ENCODE peak calls at places on chromosomes 11 and 22, in four cellular contexts. One of them, this sample, is unnamed.

GRCh38 chr11:117761993-117762392 is 35.0 kb downstream of the DSCAML1 start:
- DNase-seq in K562: no peak
- DNase-seq in HepG2: no peak
- DNase-seq in SK-N-SH: peak
- DNase-seq in this sample: no peak

GRCh38 chr22:23692598-23693291 is 1.9 kb downstream of the RGL4 start:
- DNase-seq in K562: no peak
- DNase-seq in HepG2: no peak
- DNase-seq in SK-N-SH: no peak
- DNase-seq in this sample: no peak

GRCh38 chr11:79493555-79494171 is 52.8 kb upstream of the TENM4 start:
- DNase-seq in K562: peak
- DNase-seq in HepG2: peak
- DNase-seq in SK-N-SH: peak
- DNase-seq in this sample: peak

GRCh38 chr11:46290598-46291309 is 13.3 kb downstream of the CREB3L1 start:
- DNase-seq in K562: peak
- DNase-seq in HepG2: no peak
- DNase-seq in SK-N-SH: peak
- DNase-seq in this sample: no peak

GRCh38 chr11:88629496-88629895 is 292.0 kb upstream of the CTSC start:
- DNase-seq in K562: no peak
- DNase-seq in HepG2: no peak
- DNase-seq in SK-N-SH: no peak
- DNase-seq in this sample: no peak

GRCh38 chr11:68843703-68844312 is 2.1 kb upstream of the CPT1A start:
- DNase-seq in K562: no peak
- DNase-seq in HepG2: peak
- DNase-seq in SK-N-SH: no peak
- DNase-seq in this sample: peak

GRCh38 chr11:19557720-19558140 is 154.9 kb upstream of the NAV2 start:
- DNase-seq in K562: peak
- DNase-seq in HepG2: peak
- DNase-seq in SK-N-SH: peak
- DNase-seq in this sample: peak

GRCh38 chr11:61281581-61282250 is 13.4 kb downstream of the VWCE start:
- DNase-seq in K562: peak
- DNase-seq in HepG2: no peak
- DNase-seq in SK-N-SH: peak
- DNase-seq in this sample: peak

GRCh38 chr22:20588092-20588842 is 80.9 kb downstream of the MED15 start:
- DNase-seq in K562: peak
- DNase-seq in HepG2: no peak
- DNase-seq in SK-N-SH: no peak
- DNase-seq in this sample: no peak

GRCh38 chr11:126279191-126279590 is 3.7 kb upstream of the TIRAP start:
- DNase-seq in K562: peak
- DNase-seq in HepG2: no peak
- DNase-seq in SK-N-SH: no peak
- DNase-seq in this sample: no peak

GRCh38 chr22:25736378-25737011 is 5.5 kb upstream of the MYO18B start:
- DNase-seq in K562: no peak
- DNase-seq in HepG2: no peak
- DNase-seq in SK-N-SH: no peak
- DNase-seq in this sample: no peak

GRCh38 chr22:41762980-41763779 is 37.3 kb upstream of the CCDC134 start:
- DNase-seq in K562: peak
- DNase-seq in HepG2: peak
- DNase-seq in SK-N-SH: no peak
- DNase-seq in this sample: peak

GRCh38 chr11:64027619-64028397 is 7.9 kb upstream of the FLRT1 start:
- DNase-seq in K562: peak
- DNase-seq in HepG2: no peak
- DNase-seq in SK-N-SH: no peak
- DNase-seq in this sample: no peak

GRCh38 chr22:20867179-20868099 is 8.6 kb downstream of the SNAP29 start:
- DNase-seq in K562: peak
- DNase-seq in HepG2: peak
- DNase-seq in SK-N-SH: peak
- DNase-seq in this sample: no peak

GRCh38 chr11:110286298-110287040 is 9.9 kb downstream of the RDX start:
- DNase-seq in K562: no peak
- DNase-seq in HepG2: no peak
- DNase-seq in SK-N-SH: no peak
- DNase-seq in this sample: no peak

GRCh38 chr11:615453-616319 is at the start of gene IRF7:
- DNase-seq in K562: peak
- DNase-seq in HepG2: no peak
- DNase-seq in SK-N-SH: peak
- DNase-seq in this sample: peak

GRCh38 chr22:36817429-36817783 is 571 bp upstream of the PVALB start:
- DNase-seq in K562: no peak
- DNase-seq in HepG2: no peak
- DNase-seq in SK-N-SH: no peak
- DNase-seq in this sample: no peak

GRCh38 chr22:36818010-36818642 is 1.3 kb upstream of the PVALB start:
- DNase-seq in K562: no peak
- DNase-seq in HepG2: no peak
- DNase-seq in SK-N-SH: no peak
- DNase-seq in this sample: no peak

GRCh38 chr22:36815558-36816337 is 1.1 kb downstream of the PVALB start:
- DNase-seq in K562: no peak
- DNase-seq in HepG2: no peak
- DNase-seq in SK-N-SH: no peak
- DNase-seq in this sample: no peak

GRCh38 chr22:36816338-36816634 is 549 bp downstream of the PVALB start:
- DNase-seq in K562: no peak
- DNase-seq in HepG2: no peak
- DNase-seq in SK-N-SH: peak
- DNase-seq in this sample: no peak

DNA sequence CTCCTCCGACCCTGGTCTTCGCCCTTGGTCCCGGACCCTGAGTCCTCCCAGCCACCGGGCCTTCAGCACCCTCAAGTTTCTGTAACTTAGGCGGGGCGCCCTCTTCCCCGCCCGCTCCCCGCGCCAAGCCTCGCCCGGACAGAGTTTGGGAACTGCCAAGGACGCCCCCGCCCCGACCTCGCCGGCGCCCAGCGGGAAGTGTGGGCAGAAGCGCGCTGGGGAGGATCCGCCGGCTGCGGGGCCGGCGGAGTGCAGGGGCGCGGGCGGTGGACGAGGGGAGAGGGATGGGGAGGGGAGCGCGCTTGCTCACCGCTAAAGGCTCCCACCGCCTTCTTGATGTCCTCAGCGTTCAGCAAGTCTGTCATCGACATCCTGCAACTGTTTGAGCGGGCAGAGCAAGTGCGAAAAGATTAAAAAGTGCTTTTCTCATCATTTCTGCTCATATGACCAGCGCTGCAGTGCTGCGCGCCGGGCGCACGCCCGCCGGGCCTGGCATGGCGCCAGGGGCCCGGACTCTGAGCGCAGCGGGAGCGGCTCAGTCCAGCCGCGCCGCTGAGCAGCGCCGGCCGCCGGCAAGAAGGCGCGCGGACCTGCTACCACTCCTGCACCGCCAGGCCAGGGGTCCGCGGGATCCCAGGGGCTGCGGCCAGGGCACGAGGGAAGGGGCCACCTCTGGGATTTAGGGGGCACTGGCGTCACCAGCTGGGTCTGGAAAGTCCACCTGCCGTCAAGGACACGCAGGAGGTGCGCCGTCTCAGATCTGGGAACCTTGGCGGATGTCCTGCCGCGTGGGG is at the start of gene PVALB:
- DNase-seq in K562: peak
- DNase-seq in HepG2: no peak
- DNase-seq in SK-N-SH: peak
- DNase-seq in this sample: no peak
- TF ChIP-seq ELF1 in K562: no peak
- TF ChIP-seq ELF1 in HepG2: no peak
- TF ChIP-seq ELF1 in SK-N-SH: no peak
- TF ChIP-seq ELF1 in this sample: no peak

DNA sequence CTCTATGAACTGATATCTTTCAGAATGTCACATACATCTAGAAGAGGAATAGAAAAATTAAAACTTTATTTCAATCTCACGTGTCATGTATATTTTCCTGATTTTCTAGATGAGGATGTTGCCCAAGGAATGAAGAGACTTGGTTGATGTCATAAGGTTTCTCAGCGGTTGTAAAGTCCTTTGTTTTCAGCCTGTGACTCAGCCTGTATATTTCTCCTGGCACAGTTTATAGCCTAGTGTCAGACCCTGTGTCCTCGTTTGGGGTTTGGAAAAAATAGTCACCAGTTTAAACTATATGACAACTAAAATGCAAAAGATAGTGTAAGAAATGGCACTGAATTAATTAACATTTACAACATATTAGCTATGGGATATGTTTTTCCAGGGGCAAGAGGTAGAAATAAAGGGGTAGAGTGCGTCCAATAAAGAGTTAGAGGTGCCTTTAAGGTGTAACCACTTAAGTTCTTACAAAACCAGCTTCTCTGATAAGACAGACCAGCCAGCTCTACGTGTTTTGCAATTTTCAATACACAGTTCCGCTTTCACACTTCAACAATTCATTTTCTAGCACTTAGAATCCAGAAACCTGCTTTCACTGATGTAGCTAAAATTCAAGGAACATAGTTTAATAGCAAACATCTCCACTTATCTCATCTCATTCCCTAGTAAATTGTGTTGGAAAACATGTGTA is 1432.6 kb upstream of the TENM4 start:
- DNase-seq in K562: no peak
- DNase-seq in HepG2: no peak
- DNase-seq in SK-N-SH: no peak
- DNase-seq in this sample: no peak
- TF ChIP-seq RAD21 in K562: no peak
- TF ChIP-seq RAD21 in HepG2: no peak
- TF ChIP-seq RAD21 in SK-N-SH: no peak
- TF ChIP-seq RAD21 in this sample: no peak

GRCh38 chr11:112343368-112344039 is 82.8 kb upstream of the PLET1 start:
- DNase-seq in K562: no peak
- DNase-seq in HepG2: no peak
- DNase-seq in SK-N-SH: peak
- DNase-seq in this sample: no peak
- TF ChIP-seq ELF1 in K562: no peak
- TF ChIP-seq ELF1 in HepG2: no peak
- TF ChIP-seq ELF1 in SK-N-SH: no peak
- TF ChIP-seq ELF1 in this sample: no peak

DNA sequence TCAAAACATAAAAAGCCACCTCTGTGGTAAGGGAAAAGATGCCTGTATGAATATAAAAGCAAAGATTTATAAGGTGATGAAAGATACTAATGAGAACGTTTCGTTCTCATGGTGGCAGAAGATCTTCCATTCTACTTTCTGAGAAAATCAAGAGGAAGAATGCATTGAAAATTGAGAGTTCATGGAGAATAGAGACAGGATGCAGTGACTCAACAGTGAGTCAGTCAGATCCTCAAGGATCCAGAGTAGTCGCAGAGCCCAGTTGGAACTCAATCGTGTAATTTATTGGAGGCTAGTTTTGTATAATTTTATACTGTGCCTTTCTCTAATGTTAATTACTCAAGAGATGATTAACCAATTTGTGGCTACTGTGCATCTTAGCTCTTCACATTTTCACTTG is 73.3 kb downstream of the ENTHD1 start:
- DNase-seq in K562: peak
- DNase-seq in HepG2: no peak
- DNase-seq in SK-N-SH: no peak
- DNase-seq in this sample: peak
- TF ChIP-seq RAD21 in K562: no peak
- TF ChIP-seq RAD21 in HepG2: no peak
- TF ChIP-seq RAD21 in SK-N-SH: no peak
- TF ChIP-seq RAD21 in this sample: no peak

DNA sequence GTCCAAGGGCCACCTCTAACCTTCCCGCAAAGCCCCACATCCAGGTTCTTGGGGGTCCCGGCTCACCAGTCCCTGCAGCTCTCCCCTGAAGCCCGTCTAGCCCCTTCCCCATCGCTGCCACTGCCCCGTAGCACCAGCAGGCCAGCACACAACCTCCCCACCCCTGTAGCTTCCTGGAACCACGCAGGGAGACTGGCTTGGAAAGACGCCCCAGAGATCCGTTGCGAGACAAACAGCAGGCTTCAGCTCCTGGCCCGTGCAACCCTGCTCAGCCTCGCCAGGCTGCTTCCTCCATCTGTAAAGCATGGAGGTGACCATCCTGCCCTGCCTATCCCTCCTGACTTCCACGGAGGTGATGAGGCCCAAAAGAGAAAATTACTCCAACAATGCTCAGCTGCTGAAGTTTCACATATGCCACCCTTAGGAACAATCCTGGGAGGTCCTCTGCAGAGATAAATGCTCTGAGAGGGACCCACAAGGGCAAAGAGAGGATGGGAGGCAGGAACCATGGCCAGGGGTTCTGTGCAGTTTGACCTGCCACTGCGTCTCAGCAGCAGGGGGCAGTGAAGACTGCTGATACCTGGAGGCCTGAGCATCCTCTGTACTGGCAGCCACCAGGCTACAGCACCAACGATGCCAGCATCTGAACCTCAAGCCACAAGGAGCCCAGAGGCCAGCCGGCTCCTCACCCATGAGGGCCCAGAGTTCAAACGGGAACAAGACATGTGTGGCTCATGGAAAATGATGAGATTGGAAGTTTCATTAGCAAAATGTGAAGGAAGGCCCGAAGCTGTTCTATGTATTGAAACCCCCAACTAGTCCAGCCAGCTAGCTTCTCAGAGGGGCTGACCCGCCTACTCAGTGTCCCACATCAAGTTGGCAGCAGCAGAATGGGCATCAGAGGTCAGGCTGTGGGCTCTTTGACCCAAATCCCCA is 16.1 kb downstream of the DGCR2 start:
- DNase-seq in K562: peak
- DNase-seq in HepG2: no peak
- DNase-seq in SK-N-SH: peak
- DNase-seq in this sample: no peak
- TF ChIP-seq ELF1 in K562: no peak
- TF ChIP-seq ELF1 in HepG2: no peak
- TF ChIP-seq ELF1 in SK-N-SH: no peak
- TF ChIP-seq ELF1 in this sample: no peak

This sample was measured in HCT116.